ENCODE peak calls at places on chromosomes 6 and 20, in four cellular contexts. E is PC-9, R is dorsolateral prefrontal cortex, V is psoas muscle. T is an unnamed sample.

GRCh38 chr20:61895016-61895415 is 170.7 kb downstream of the TAF4 start:
- DNase-seq in E (no peak), R (no peak), V (peak), T (no peak)

GRCh38 chr20:45323731-45324130 is 15.6 kb upstream of the MATN4 start:
- DNase-seq in E (no peak), R (no peak), V (peak), T (no peak)

GRCh38 chr20:36604952-36605308 is 649 bp upstream of the RAB5IF start:
- DNase-seq in E (peak), R (peak), V (peak), T (peak)

GRCh38 chr6:39189915-39190544 is 39.2 kb downstream of the KCNK5 start:
- DNase-seq in E (no peak), R (peak), V (no peak), T (peak)

GRCh38 chr20:4545526-4545925 is 176.2 kb upstream of the PRND start:
- DNase-seq in E (no peak), R (no peak), V (no peak), T (no peak)

GRCh38 chr6:93721386-93722048 is 302.2 kb upstream of the EPHA7 start:
- DNase-seq in E (peak), R (no peak), V (no peak), T (no peak)

GRCh38 chr6:135853227-135853626 is 1.7 kb downstream of the PDE7B start:
- DNase-seq in E (no peak), R (no peak), V (no peak), T (no peak)

GRCh38 chr20:33606114-33606771 is 55.9 kb upstream of the C20orf144 start:
- DNase-seq in E (no peak), R (no peak), V (no peak), T (no peak)

GRCh38 chr6:167665698-167666380 is 160.9 kb upstream of the AFDN start:
- DNase-seq in E (no peak), R (no peak), V (no peak), T (no peak)

GRCh38 chr6:117401799-117402198 is 23.9 kb downstream of the ROS1 start:
- DNase-seq in E (no peak), R (no peak), V (no peak), T (no peak)

GRCh38 chr6:15023448-15023847 is 222.4 kb upstream of the JARID2 start:
- DNase-seq in E (no peak), R (no peak), V (no peak), T (no peak)

GRCh38 chr6:152863618-152864326 is 113.2 kb downstream of the VIP start:
- DNase-seq in E (peak), R (peak), V (no peak), T (peak)

GRCh38 chr20:17436664-17437063 is 94.5 kb downstream of the BFSP1 start:
- DNase-seq in E (no peak), R (no peak), V (no peak), T (no peak)

GRCh38 chr6:156782691-156783320 is 5.6 kb downstream of the ARID1B start:
- DNase-seq in E (no peak), R (no peak), V (no peak), T (no peak)

GRCh38 chr6:28522594-28523557 is 2.8 kb upstream of the GPX5 start:
- DNase-seq in E (no peak), R (no peak), V (no peak), T (no peak)

GRCh38 chr6:131470549-131470948 is 102.5 kb upstream of the ARG1 start:
- DNase-seq in E (no peak), R (peak), V (no peak), T (no peak)

GRCh38 chr6:84867521-84867920 is 103.1 kb upstream of the TBX18 start:
- DNase-seq in E (no peak), R (no peak), V (no peak), T (no peak)

GRCh38 chr20:38073307-38074010 is 39.9 kb downstream of the RPRD1B start:
- DNase-seq in E (peak), R (no peak), V (no peak), T (peak)

GRCh38 chr6:43838276-43839036 is 68.4 kb downstream of the VEGFA start:
- DNase-seq in E (peak), R (no peak), V (peak), T (peak)

GRCh38 chr6:48757661-48758060 is 646.7 kb upstream of the PTCHD4 start:
- DNase-seq in E (no peak), R (no peak), V (no peak), T (no peak)

GRCh38 chr6:11317885-11318771 is 85.7 kb upstream of the NEDD9 start:
- DNase-seq in E (peak), R (peak), V (peak), T (peak)

GRCh38 chr6:32665621-32666140 is 776 bp downstream of the HLA-DQB1 start:
- DNase-seq in E (no peak), R (no peak), V (no peak), T (no peak)

GRCh38 chr6:53300656-53301551 is 47.8 kb downstream of the ELOVL5 start:
- DNase-seq in E (no peak), R (peak), V (no peak), T (peak)

GRCh38 chr6:163793584-163793983 is 379.1 kb downstream of the QKI start:
- DNase-seq in E (no peak), R (no peak), V (no peak), T (no peak)

GRCh38 chr6:33744895-33745546 is 1.7 kb downstream of the IP6K3 start:
- DNase-seq in E (no peak), R (no peak), V (peak), T (no peak)

GRCh38 chr6:145295746-145296145 is 439.6 kb downstream of the EPM2A start:
- DNase-seq in E (no peak), R (no peak), V (no peak), T (no peak)

GRCh38 chr6:116512155-116512559 is 718 bp downstream of the CALHM5 start:
- DNase-seq in E (no peak), R (no peak), V (no peak), T (no peak)

GRCh38 chr6:139625998-139626975 is 251.8 kb upstream of the CITED2 start:
- DNase-seq in E (no peak), R (no peak), V (no peak), T (no peak)

GRCh38 chr20:48374986-48375715 is 452.6 kb downstream of the PREX1 start:
- DNase-seq in E (no peak), R (no peak), V (no peak), T (no peak)

GRCh38 chr6:26292709-26293108 is 72.3 kb upstream of the BTN3A2 start:
- DNase-seq in E (no peak), R (no peak), V (no peak), T (no peak)

GRCh38 chr6:94636780-94637385 is 940.5 kb upstream of the MANEA start:
- DNase-seq in E (peak), R (no peak), V (no peak), T (no peak)

GRCh38 chr6:156175971-156176421 is 601.2 kb upstream of the ARID1B start:
- DNase-seq in E (no peak), R (peak), V (peak), T (no peak)

GRCh38 chr6:35105078-35105477 is 36.1 kb downstream of the TCP11 start:
- DNase-seq in E (no peak), R (no peak), V (no peak), T (no peak)
- H3K27ac ChIP-seq in E (no peak), R (no peak), V (no peak), T (no peak)

GRCh38 chr6:81820979-81821378 is 68.5 kb upstream of the TENT5A start:
- DNase-seq in E (no peak), R (no peak), V (no peak), T (no peak)
- H3K27ac ChIP-seq in E (no peak), R (no peak), V (no peak), T (no peak)

DNA sequence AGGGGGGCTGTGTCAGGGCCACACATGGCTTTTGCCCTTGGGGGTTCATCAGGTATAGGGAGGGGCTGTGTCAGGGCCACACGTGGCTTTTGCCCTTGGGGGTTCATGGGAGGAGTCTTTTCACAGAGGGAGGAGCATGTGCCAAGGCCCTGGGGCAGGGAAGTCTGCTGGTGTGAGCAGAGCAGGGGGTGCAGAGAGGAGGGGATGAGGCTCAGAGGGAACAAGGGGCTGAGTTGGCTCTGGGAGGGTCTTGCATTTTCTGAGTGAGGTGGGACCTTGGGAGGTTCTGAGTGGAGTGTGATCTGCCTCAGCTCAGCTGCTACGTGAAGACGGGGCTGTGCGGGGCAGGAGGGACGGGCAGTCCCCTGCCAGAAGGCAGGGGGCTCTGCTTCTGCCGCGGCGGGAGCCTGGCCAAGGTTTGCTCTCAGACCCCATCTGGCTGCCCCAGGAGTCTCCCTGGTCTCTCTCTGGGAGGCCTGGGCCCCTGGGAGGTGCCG is 6.0 kb upstream of the SOX18 start:
- DNase-seq in E (no peak), R (no peak), V (no peak), T (no peak)
- H3K27ac ChIP-seq in E (no peak), R (no peak), V (peak), T (peak)

DNA sequence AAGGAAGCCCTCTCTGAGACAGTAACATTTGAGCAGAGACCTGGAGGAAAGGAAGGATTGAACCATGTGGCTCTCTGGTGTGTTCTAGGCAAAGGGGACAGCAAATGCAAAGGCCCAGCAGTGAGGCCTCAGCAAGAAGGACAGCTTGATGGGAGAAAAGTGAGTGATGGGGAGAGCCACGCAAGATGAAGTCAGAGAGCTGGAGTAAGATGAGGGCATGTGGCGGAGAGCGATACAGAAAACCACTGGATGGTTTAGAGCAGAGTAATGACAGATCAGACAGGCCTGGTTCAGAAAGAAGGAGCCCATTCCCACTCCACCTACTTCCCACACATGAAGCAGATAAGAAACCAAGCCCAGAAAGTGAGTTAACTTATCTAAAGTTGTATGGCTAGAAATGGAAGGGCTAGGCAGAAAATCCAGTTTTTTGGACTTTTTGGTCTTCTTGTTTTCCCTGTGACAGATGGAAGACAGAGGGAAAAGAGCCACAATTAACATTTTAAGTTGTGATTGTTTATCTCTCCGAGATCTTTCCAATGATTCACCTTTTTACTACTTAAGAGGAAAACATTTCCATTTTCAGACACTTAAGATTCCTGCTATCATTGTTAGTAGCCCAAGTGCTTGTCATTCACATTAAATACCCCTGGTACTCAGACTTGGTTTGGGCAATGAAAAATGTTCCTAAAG is 723 bp upstream of the SNPH start:
- DNase-seq in E (no peak), R (no peak), V (no peak), T (no peak)
- H3K27ac ChIP-seq in E (no peak), R (peak), V (no peak), T (no peak)

GRCh38 chr20:49889943-49890650 is 25.2 kb downstream of the SPATA2 start:
- DNase-seq in E (peak), R (no peak), V (no peak), T (no peak)
- H3K27ac ChIP-seq in E (peak), R (peak), V (no peak), T (no peak)

GRCh38 chr6:111777357-111777756 is 95.9 kb downstream of the FYN start:
- DNase-seq in E (no peak), R (no peak), V (no peak), T (no peak)
- H3K27ac ChIP-seq in E (no peak), R (peak), V (no peak), T (no peak)

GRCh38 chr6:133757330-133757729 is 131.6 kb upstream of the TCF21 start:
- DNase-seq in E (no peak), R (no peak), V (no peak), T (no peak)
- H3K27ac ChIP-seq in E (no peak), R (no peak), V (no peak), T (no peak)

T was measured in adrenal gland.